ENCODE peak calls at places on chromosomes 13 and 19, in four cellular contexts. X is lower lobe of right lung, F is nephron progenitor cell, O is testis. D is an unnamed sample.

GRCh38 chr19:47315125-47315821 is 5.6 kb downstream of the C5AR1 start:
- DNase-seq in X (peak), F (no peak), O (peak), D (no peak)

GRCh38 chr13:113935081-113935511 is 38.8 kb downstream of the C13orf46 start:
- DNase-seq in X (no peak), F (peak), O (no peak), D (no peak)

GRCh38 chr13:75258159-75258782 is 223.7 kb downstream of the TBC1D4 start:
- DNase-seq in X (no peak), F (no peak), O (no peak), D (no peak)

GRCh38 chr19:991174-991931 is 7.2 kb downstream of the WDR18 start:
- DNase-seq in X (no peak), F (peak), O (peak), D (peak)

GRCh38 chr19:4077800-4078683 is 11.3 kb upstream of the ZBTB7A start:
- DNase-seq in X (peak), F (peak), O (peak), D (no peak)

GRCh38 chr19:46017874-46018675 is 4.8 kb downstream of the PGLYRP1 start:
- DNase-seq in X (no peak), F (no peak), O (no peak), D (no peak)

GRCh38 chr13:98410591-98410990 is 166.3 kb downstream of the STK24 start:
- DNase-seq in X (no peak), F (no peak), O (no peak), D (no peak)

GRCh38 chr19:43675269-43675879 is 5.4 kb upstream of the PLAUR start:
- DNase-seq in X (no peak), F (no peak), O (no peak), D (no peak)

GRCh38 chr19:40646564-40647254 is 43.7 kb downstream of the NUMBL start:
- DNase-seq in X (peak), F (no peak), O (no peak), D (no peak)

GRCh38 chr13:43180837-43181236 is 157.5 kb downstream of the DNAJC15 start:
- DNase-seq in X (no peak), F (no peak), O (peak), D (no peak)

GRCh38 chr13:44903596-44903995 is 85.7 kb downstream of the NUFIP1 start:
- DNase-seq in X (peak), F (no peak), O (peak), D (no peak)

GRCh38 chr19:17091758-17092333 is 16.3 kb downstream of the MYO9B start:
- DNase-seq in X (peak), F (no peak), O (no peak), D (no peak)

GRCh38 chr13:66778461-66778860 is 451.7 kb downstream of the PCDH9 start:
- DNase-seq in X (no peak), F (no peak), O (no peak), D (no peak)

GRCh38 chr19:3041302-3041701 is 12.2 kb upstream of the TLE2 start:
- DNase-seq in X (no peak), F (no peak), O (no peak), D (no peak)

GRCh38 chr13:31310356-31310755 is 110.6 kb downstream of the B3GLCT start:
- DNase-seq in X (no peak), F (no peak), O (no peak), D (no peak)

GRCh38 chr19:6475321-6476108 is 6.1 kb downstream of the DENND1C start:
- DNase-seq in X (no peak), F (peak), O (no peak), D (peak)

GRCh38 chr19:30173593-30174356 is 198.4 kb upstream of the ZNF536 start:
- DNase-seq in X (no peak), F (no peak), O (no peak), D (no peak)

GRCh38 chr19:10769533-10770491 is 51.9 kb downstream of the DNM2 start:
- DNase-seq in X (no peak), F (peak), O (peak), D (no peak)

GRCh38 chr13:112657850-112658445 is 31.9 kb upstream of the ATP11A start:
- DNase-seq in X (peak), F (no peak), O (no peak), D (no peak)

GRCh38 chr13:49733181-49733951 is 42.1 kb upstream of the EBPL start:
- DNase-seq in X (peak), F (no peak), O (no peak), D (no peak)

GRCh38 chr13:73781384-73781783 is 352.8 kb downstream of the KLF12 start:
- DNase-seq in X (no peak), F (no peak), O (no peak), D (no peak)

GRCh38 chr13:37685206-37685605 is 86.6 kb upstream of the POSTN start:
- DNase-seq in X (no peak), F (no peak), O (no peak), D (no peak)

GRCh38 chr19:5086232-5086631 is 117.3 kb downstream of the KDM4B start:
- DNase-seq in X (no peak), F (no peak), O (no peak), D (no peak)

GRCh38 chr19:5083547-5083965 is 114.6 kb downstream of the KDM4B start:
- DNase-seq in X (no peak), F (peak), O (no peak), D (no peak)

GRCh38 chr19:5085566-5085965 is 116.7 kb downstream of the KDM4B start:
- DNase-seq in X (no peak), F (no peak), O (no peak), D (no peak)

GRCh38 chr19:5089283-5089682 is 120.4 kb downstream of the KDM4B start:
- DNase-seq in X (no peak), F (no peak), O (no peak), D (no peak)

DNA sequence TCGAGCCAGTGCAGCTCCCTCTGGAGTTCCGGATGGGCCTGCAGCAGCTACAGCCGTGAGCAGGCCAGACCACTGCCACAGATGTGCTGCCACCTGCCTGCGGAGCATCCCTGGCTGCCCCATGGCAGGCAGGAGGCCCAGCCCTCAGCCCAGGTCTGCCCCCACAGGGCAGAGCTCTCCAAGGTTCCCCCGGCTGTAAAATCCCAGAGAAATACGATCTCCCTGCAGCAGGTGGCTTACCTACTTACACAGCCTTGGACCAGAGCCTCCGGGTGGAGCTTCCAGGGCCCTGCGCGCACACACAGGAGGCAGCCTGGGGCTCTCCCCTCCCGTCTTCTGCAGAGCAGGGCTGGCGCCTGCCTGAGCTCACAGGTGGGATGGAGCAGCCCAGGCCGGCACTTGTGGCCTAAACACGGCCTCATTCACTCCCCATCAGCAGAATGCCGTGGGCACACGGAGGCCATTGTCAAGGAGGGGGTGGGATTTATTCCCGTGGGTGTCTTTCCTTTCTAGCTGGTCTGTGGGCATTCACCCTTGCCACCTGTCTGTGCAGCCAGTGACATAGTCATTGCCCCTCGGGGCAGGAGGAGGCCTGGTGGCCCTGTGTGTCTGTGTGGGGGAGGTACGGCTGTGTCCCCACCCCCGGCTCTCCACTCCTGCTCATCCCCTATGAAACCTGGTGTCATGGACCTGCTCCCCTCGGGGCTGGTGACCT is 118.0 kb downstream of the KDM4B start:
- DNase-seq in X (no peak), F (no peak), O (no peak), D (no peak)
- TF ChIP-seq CTCF in X (no peak), F (no peak), O (no peak), D (no peak)

DNA sequence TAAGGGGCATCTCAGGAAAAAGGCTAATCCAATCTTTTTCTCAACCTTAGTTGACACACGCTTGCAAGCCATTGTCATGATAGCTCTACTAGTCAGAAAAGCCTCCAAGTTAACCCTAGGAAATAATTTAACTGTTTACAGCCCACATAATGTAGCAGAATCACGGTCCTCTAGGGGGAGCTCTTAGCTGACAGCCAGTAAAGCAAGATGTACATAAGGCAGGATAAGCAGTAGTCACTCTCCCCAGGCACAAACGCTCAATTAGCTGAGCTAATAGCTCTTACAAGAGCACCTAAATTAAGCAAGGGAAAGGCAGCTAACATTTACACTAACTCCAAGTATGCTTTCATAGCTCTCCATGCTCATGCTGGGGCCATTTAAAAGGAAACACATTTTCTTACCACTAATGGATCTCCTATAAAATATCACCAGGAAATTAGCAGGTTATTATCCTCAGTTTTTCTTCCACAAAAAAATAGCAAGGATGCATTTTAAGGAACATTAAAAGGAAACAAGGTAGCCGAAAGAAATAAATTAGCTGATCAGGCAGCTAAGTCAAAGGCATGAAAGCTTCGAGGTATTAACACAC is 33.7 kb upstream of the ZSCAN5A start:
- DNase-seq in X (no peak), F (no peak), O (no peak), D (no peak)
- TF ChIP-seq CTCF in X (peak), F (no peak), O (no peak), D (no peak)

DNA sequence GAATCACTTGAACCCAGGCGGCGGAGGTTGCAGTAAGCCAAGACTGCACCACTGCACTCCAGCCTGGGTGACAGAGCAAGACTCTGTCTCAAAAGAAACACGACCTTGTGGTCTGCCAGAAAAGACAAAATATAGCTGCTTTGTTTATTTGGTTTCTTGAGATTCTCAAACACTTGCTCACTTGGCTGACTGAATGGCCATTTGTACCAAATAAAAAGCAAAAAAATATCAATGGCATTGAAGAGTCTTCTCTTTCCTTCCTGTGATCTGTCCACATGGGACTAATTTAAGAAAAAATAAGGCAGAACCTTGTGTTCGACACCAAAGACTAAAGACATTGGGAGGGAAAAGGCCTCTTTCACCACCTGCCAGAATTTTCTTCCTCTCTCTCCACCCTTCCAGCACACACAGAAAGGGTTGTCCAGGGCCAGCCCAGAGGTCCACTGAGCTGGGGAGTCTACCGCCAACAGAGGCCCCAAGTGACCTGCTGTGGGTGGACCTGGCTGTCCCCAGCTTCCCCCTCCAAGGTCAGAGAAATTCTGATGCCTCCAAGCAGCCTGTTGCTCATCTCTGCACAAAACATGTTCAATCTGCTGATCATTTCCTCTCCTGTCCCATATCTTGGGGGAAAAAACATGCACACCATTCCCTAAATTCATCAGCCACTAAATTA is 5.9 kb downstream of the BRME1 start:
- DNase-seq in X (no peak), F (no peak), O (peak), D (no peak)
- TF ChIP-seq CTCF in X (no peak), F (no peak), O (no peak), D (no peak)

DNA sequence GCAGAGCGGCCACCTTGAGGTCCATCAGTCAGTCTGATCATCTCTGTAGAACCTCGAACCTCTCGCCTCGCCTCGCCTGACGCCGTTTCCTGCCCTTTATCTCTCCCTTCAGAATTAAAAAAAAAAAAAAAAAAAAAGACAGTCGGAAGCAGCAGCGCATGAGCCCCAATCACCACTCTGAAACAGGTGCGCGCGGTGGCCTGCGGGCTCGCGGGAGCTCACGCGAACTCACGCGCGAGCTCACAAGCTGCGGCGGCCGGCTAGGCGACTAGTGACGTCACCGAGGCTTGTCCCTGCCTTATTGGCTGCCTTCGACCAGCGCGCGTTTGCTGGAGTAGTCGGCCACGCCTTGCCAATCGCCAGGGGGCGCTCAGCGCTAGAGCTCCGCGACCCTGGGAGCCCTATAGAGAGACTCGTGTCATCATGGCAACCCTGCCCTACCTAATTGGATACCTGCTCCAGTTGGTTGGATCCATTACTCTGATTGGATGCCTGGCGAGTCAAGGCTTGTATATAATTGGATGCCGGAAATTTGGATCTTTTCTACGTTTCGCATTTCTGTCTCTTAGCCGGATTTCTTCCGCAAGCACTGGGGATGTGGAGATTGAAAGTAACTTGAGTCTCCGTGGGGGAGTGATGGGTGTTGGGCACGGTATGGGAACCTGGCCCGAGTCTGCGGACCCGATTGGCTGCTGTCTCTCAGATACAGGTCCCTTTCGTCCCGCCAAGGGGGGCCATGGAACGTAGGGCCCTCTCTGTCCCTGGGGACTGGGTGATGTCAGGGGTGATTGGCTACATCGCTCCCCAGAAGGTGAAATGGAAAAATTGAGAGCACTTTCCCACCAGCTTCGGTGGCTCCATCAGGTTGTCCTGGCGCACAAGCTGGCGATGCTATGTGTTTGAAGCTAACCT is 31.6 kb downstream of the SYT3 start:
- DNase-seq in X (peak), F (peak), O (peak), D (peak)
- TF ChIP-seq CTCF in X (peak), F (peak), O (peak), D (peak)

GRCh38 chr19:12882589-12882988 is 1.3 kb upstream of the DNASE2 start:
- DNase-seq in X (no peak), F (no peak), O (no peak), D (no peak)
- TF ChIP-seq CTCF in X (no peak), F (no peak), O (no peak), D (no peak)

GRCh38 chr19:12482505-12482886 is 2.1 kb downstream of the ZNF709 start:
- DNase-seq in X (no peak), F (no peak), O (no peak), D (no peak)
- TF ChIP-seq CTCF in X (no peak), F (no peak), O (no peak), D (no peak)

GRCh38 chr13:92175330-92175729 is 776.9 kb downstream of the GPC5 start:
- DNase-seq in X (no peak), F (peak), O (peak), D (peak)
- TF ChIP-seq CTCF in X (peak), F (peak), O (no peak), D (no peak)

GRCh38 chr13:84834201-84834600 is 951.9 kb upstream of the SLITRK1 start:
- DNase-seq in X (no peak), F (no peak), O (no peak), D (no peak)

DNA sequence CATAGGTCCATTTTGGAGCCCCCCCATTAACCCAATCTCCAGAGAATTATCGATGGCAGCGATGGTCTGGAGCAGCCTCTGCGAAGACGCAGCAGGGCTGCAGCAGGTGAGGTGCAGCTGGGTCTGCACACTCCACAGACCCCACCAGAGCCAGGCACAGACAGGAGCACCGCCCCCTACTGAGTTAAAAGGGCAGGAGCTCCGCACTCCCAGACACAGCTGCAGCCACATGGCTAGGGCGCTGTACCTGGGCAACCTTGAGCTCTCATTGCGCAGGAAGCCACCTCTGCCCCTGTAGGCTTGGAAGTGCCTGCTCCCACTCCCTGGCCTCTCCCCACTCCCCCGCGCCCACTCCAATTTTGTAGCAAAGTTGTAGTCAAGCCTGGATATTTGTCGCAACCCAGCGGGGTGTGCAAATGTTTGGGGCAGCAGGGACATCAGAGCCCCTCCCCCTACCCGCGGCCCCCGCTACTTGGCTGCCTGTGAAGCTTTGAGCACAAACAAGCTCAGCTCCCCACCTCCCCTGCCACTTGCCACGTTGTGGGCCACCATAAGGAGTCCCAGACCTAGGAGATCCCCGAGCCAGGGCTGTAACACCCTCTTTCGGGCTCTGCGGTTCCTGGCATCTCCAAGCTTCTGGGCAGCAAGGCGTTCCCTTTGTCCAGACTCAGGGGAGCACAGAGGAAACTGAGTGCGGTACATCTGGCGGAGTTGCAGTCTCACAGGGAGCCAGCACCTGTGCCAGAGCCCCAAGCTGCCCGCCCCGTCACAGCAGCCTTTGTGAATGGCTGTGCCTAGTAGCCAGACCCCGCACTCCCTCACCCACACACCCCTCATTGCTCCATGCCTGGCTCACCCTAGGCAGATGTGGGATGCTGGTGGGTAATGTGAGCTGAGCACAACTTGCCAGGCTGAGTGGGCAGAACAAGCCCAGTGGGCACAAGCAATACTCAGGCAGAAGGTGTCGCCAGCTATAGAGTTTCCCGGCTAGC is 949.7 kb upstream of the SLITRK1 start:
- DNase-seq in X (no peak), F (no peak), O (no peak), D (no peak)
- TF ChIP-seq CTCF in X (no peak), F (no peak), O (no peak), D (no peak)

DNA sequence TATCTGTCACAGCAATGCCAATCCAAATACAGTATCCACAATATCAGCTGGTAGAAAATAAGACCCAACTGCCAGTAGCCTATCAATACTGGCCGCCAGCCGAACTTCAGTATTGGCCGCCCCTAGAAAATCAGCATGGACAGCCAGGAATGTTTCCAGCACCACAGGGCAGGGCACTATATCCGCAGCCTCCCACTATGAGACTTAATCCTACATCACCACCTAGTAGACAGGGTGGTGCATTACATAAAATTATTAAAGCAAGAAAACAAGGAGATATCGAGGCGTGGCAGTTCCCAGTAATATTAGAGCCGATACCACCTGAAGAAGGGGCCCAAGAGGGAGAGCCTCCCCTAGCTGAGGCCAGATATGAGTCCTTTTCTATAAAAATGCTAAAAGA is 111.3 kb downstream of the ZNF486 start:
- DNase-seq in X (no peak), F (peak), O (no peak), D (peak)
- TF ChIP-seq CTCF in X (no peak), F (peak), O (peak), D (peak)

DNA sequence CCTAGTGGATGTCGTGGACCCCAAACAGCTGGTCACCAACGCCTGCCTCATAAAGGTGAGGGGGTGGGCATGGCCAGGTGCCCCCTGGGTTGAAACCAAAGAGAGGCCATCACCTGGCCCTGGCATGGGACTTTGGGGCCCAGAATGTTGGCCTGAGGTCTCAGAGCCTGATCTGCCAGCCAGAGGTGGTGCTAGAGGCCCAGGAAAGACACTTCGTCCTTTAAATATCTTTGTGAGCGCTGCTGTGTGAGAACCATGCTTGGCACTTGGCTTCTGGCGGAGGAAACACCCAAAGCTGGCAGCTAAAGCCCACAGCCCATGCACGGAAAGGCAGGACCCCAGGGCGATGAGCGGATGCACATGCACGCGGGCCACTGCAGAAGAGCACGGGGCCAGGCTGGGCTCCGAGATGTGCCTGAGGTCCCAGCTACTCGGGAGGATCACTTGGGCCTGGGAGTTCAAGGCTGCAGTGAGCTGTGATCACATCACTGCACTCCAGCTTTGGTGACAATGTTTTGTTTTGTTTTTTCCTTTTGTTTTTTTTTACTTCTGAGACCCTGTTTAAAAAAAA is 4.3 kb upstream of the ADM5 start:
- DNase-seq in X (no peak), F (no peak), O (no peak), D (no peak)
- TF ChIP-seq CTCF in X (no peak), F (no peak), O (peak), D (no peak)